ENCODE peak calls at places on chromosomes 13 and 19, in four cellular contexts. One of them, this sample, is unnamed. For H3K4me1, the result is how much of the 10 kb centered on the place peaks cover.

GRCh38 chr19:11699931-11700794 is 38.6 kb downstream of the ZNF823 start:
- DNase-seq in SJSA1: no peak
- DNase-seq in GM23248: peak
- DNase-seq in adrenal gland: peak
- DNase-seq in this sample: no peak

GRCh38 chr19:35260694-35261304 is 8.0 kb upstream of the USF2 start:
- DNase-seq in SJSA1: peak
- DNase-seq in GM23248: no peak
- DNase-seq in adrenal gland: no peak
- DNase-seq in this sample: peak

GRCh38 chr19:27741236-27741635 is 1471.7 kb downstream of the UQCRFS1 start:
- DNase-seq in SJSA1: peak
- DNase-seq in GM23248: no peak
- DNase-seq in adrenal gland: no peak
- DNase-seq in this sample: no peak

GRCh38 chr13:91313103-91313502 is 34.4 kb upstream of the MIR17HG start:
- DNase-seq in SJSA1: no peak
- DNase-seq in GM23248: peak
- DNase-seq in adrenal gland: peak
- DNase-seq in this sample: peak

GRCh38 chr19:7636691-7637373 is at the start of gene STXBP2:
- DNase-seq in SJSA1: no peak
- DNase-seq in GM23248: peak
- DNase-seq in adrenal gland: peak
- DNase-seq in this sample: peak

GRCh38 chr13:80336335-80336734 is 4.6 kb downstream of the SPRY2 start:
- DNase-seq in SJSA1: no peak
- DNase-seq in GM23248: peak
- DNase-seq in adrenal gland: no peak
- DNase-seq in this sample: no peak

GRCh38 chr13:32446778-32447465 is 19.0 kb upstream of the N4BP2L1 start:
- DNase-seq in SJSA1: no peak
- DNase-seq in GM23248: no peak
- DNase-seq in adrenal gland: no peak
- DNase-seq in this sample: no peak

GRCh38 chr13:111508902-111509509 is 188.6 kb downstream of the TEX29 start:
- DNase-seq in SJSA1: peak
- DNase-seq in GM23248: no peak
- DNase-seq in adrenal gland: no peak
- DNase-seq in this sample: peak

GRCh38 chr19:17385878-17386611 is 8.0 kb downstream of the CCDC194 start:
- DNase-seq in SJSA1: peak
- DNase-seq in GM23248: peak
- DNase-seq in adrenal gland: peak
- DNase-seq in this sample: peak

GRCh38 chr19:35136231-35136630 is 1.4 kb upstream of the LGI4 start:
- DNase-seq in SJSA1: no peak
- DNase-seq in GM23248: no peak
- DNase-seq in adrenal gland: no peak
- DNase-seq in this sample: no peak

GRCh38 chr13:33740134-33740538 is 77.8 kb upstream of the RFC3 start:
- DNase-seq in SJSA1: peak
- DNase-seq in GM23248: peak
- DNase-seq in adrenal gland: no peak
- DNase-seq in this sample: no peak

GRCh38 chr19:11164879-11165406 is 9.4 kb upstream of the SPC24 start:
- DNase-seq in SJSA1: no peak
- DNase-seq in GM23248: peak
- DNase-seq in adrenal gland: no peak
- DNase-seq in this sample: peak

GRCh38 chr13:33999830-34000605 is 182.1 kb downstream of the RFC3 start:
- DNase-seq in SJSA1: no peak
- DNase-seq in GM23248: peak
- DNase-seq in adrenal gland: no peak
- DNase-seq in this sample: no peak

GRCh38 chr19:30719189-30719990 is 347.2 kb downstream of the ZNF536 start:
- DNase-seq in SJSA1: peak
- DNase-seq in GM23248: peak
- DNase-seq in adrenal gland: peak
- DNase-seq in this sample: peak

GRCh38 chr13:106302843-106303242 is 232.6 kb downstream of the EFNB2 start:
- DNase-seq in SJSA1: no peak
- DNase-seq in GM23248: no peak
- DNase-seq in adrenal gland: no peak
- DNase-seq in this sample: no peak

GRCh38 chr19:57167385-57167784 is at the start of gene DUXA:
- DNase-seq in SJSA1: no peak
- DNase-seq in GM23248: no peak
- DNase-seq in adrenal gland: no peak
- DNase-seq in this sample: no peak

GRCh38 chr13:21613791-21614190 is 9.8 kb upstream of the MICU2 start:
- DNase-seq in SJSA1: no peak
- DNase-seq in GM23248: no peak
- DNase-seq in adrenal gland: no peak
- DNase-seq in this sample: no peak

GRCh38 chr19:49264258-49264657 is 60.7 kb downstream of the SLC6A16 start:
- DNase-seq in SJSA1: no peak
- DNase-seq in GM23248: no peak
- DNase-seq in adrenal gland: no peak
- DNase-seq in this sample: no peak

GRCh38 chr13:87907202-87907601 is 236.0 kb downstream of the SLITRK5 start:
- DNase-seq in SJSA1: no peak
- DNase-seq in GM23248: no peak
- DNase-seq in adrenal gland: no peak
- DNase-seq in this sample: no peak

GRCh38 chr13:97221046-97221445 is 1.1 kb upstream of the MBNL2 start:
- DNase-seq in SJSA1: no peak
- DNase-seq in GM23248: no peak
- DNase-seq in adrenal gland: no peak
- DNase-seq in this sample: no peak

GRCh38 chr19:45955905-45956608 is 17.6 kb downstream of the NOVA2 start:
- DNase-seq in SJSA1: peak
- DNase-seq in GM23248: no peak
- DNase-seq in adrenal gland: peak
- DNase-seq in this sample: no peak

GRCh38 chr19:50460161-50460765 is 16.0 kb upstream of the EMC10 start:
- DNase-seq in SJSA1: no peak
- DNase-seq in GM23248: peak
- DNase-seq in adrenal gland: no peak
- DNase-seq in this sample: no peak

DNA sequence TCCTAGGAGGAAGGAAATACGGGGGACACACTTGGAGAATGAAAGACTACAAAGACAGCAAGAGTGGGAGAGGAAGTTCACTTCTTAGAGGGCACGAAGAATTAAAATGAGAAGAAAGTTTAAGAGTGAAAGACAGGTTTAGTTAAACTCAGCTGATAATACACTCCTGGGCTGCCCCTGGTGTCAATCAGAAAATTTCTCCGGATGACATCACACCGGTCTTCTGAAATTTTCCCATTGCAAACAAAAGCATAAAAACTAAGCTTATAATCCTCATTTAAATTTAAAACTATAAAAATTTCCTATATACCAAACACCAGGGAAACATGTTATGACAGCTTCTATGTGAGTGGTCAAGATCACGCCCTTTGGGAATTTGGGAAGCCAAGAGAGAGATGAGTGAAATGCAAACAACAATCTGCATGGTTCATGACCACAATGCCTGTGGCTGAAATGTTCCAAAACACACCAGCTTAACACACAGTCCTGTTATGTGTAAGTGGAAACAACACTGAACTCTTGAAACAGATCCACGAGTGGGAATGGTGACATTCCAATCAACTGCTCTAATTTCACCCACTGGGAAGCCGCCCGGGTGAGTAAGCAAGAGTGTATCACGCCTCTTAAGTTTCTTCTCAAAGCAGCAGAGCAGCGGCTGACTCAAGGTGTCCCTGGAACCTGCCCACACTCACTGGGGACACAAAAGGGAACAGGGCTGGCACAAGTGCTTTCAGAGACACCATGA is 49.0 kb downstream of the BRD4 start:
- DNase-seq in SJSA1: no peak
- DNase-seq in GM23248: peak
- DNase-seq in adrenal gland: peak
- DNase-seq in this sample: no peak
- H3K4me1 ChIP-seq in SJSA1: under half
- H3K4me1 ChIP-seq in GM23248: half or more
- H3K4me1 ChIP-seq in adrenal gland: half or more
- H3K4me1 ChIP-seq in this sample: half or more

GRCh38 chr19:1182068-1182467 is 8.0 kb upstream of the SBNO2 start:
- DNase-seq in SJSA1: no peak
- DNase-seq in GM23248: no peak
- DNase-seq in adrenal gland: no peak
- DNase-seq in this sample: no peak
- H3K4me1 ChIP-seq in SJSA1: under half
- H3K4me1 ChIP-seq in GM23248: under half
- H3K4me1 ChIP-seq in adrenal gland: under half
- H3K4me1 ChIP-seq in this sample: under half

DNA sequence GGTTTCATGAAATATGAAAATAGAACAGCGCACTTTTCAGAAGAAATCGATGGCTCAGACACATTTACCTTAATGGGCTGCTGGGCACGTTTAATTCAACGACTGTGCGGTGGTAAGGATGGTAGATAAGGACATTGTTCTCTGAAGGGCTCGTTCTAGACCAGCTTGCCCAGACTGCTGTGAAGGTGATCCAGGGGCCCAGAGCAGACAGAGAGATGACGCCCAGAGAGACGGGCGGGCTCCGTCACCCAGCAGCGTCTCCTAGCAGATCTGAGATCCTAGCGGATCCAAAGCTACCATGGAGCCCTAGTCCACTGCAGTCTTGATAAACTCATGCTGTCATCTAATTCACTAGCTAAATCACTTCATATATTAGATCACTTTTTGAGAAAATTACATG is 21.4 kb downstream of the COL4A2 start:
- DNase-seq in SJSA1: no peak
- DNase-seq in GM23248: peak
- DNase-seq in adrenal gland: no peak
- DNase-seq in this sample: no peak
- H3K4me1 ChIP-seq in SJSA1: half or more
- H3K4me1 ChIP-seq in GM23248: half or more
- H3K4me1 ChIP-seq in adrenal gland: under half
- H3K4me1 ChIP-seq in this sample: under half

DNA sequence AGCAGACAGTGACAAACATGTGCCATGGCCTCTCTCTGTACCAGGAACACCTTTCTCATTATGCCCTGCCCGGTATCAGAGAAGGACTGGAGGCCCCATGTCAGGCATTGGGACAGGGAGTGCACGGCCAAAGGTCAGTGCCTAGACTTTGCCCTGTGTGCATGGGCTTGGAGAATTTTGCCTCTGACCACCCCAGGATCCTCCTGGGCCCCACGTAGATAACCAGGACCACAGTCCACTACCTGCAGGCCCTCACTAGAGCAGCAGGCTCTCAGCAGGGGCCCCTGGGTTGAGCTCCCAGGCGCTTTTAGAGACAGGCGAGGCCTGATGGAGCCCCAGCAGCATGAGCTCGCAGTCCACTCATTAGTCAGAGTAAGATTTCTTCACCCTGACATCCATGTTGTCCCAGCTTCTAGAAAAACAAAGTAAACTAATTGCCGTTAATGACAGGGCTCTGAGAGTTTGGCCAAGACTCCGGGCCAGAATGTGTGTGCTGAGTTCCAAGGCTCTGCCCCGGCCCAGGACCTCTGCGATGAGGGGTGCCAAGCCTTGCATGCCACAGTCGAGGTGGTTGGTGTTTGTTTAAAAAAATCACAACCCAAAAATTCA is 42.7 kb downstream of the CAPN12 start:
- DNase-seq in SJSA1: no peak
- DNase-seq in GM23248: peak
- DNase-seq in adrenal gland: peak
- DNase-seq in this sample: no peak
- H3K4me1 ChIP-seq in SJSA1: under half
- H3K4me1 ChIP-seq in GM23248: under half
- H3K4me1 ChIP-seq in adrenal gland: under half
- H3K4me1 ChIP-seq in this sample: under half

GRCh38 chr19:6233827-6234511 is 45.8 kb downstream of the MLLT1 start:
- DNase-seq in SJSA1: no peak
- DNase-seq in GM23248: no peak
- DNase-seq in adrenal gland: no peak
- DNase-seq in this sample: no peak

GRCh38 chr19:6234527-6234926 is 45.2 kb downstream of the MLLT1 start:
- DNase-seq in SJSA1: no peak
- DNase-seq in GM23248: peak
- DNase-seq in adrenal gland: no peak
- DNase-seq in this sample: no peak

GRCh38 chr19:6230991-6231448 is 48.8 kb downstream of the MLLT1 start:
- DNase-seq in SJSA1: no peak
- DNase-seq in GM23248: no peak
- DNase-seq in adrenal gland: no peak
- DNase-seq in this sample: no peak

GRCh38 chr19:6233051-6233826 is 46.5 kb downstream of the MLLT1 start:
- DNase-seq in SJSA1: no peak
- DNase-seq in GM23248: peak
- DNase-seq in adrenal gland: peak
- DNase-seq in this sample: no peak

GRCh38 chr19:6232567-6232966 is 47.2 kb downstream of the MLLT1 start:
- DNase-seq in SJSA1: no peak
- DNase-seq in GM23248: peak
- DNase-seq in adrenal gland: no peak
- DNase-seq in this sample: no peak
- H3K4me1 ChIP-seq in SJSA1: half or more
- H3K4me1 ChIP-seq in GM23248: under half
- H3K4me1 ChIP-seq in adrenal gland: under half
- H3K4me1 ChIP-seq in this sample: under half

GRCh38 chr13:39862891-39863290 is 207.4 kb downstream of the COG6 start:
- DNase-seq in SJSA1: no peak
- DNase-seq in GM23248: no peak
- DNase-seq in adrenal gland: no peak
- DNase-seq in this sample: no peak

GRCh38 chr13:39870197-39870746 is 214.8 kb downstream of the COG6 start:
- DNase-seq in SJSA1: no peak
- DNase-seq in GM23248: peak
- DNase-seq in adrenal gland: no peak
- DNase-seq in this sample: no peak

GRCh38 chr13:39867807-39868206 is 212.3 kb downstream of the COG6 start:
- DNase-seq in SJSA1: no peak
- DNase-seq in GM23248: no peak
- DNase-seq in adrenal gland: no peak
- DNase-seq in this sample: no peak

GRCh38 chr13:39864221-39864620 is 208.8 kb downstream of the COG6 start:
- DNase-seq in SJSA1: no peak
- DNase-seq in GM23248: no peak
- DNase-seq in adrenal gland: no peak
- DNase-seq in this sample: no peak

DNA sequence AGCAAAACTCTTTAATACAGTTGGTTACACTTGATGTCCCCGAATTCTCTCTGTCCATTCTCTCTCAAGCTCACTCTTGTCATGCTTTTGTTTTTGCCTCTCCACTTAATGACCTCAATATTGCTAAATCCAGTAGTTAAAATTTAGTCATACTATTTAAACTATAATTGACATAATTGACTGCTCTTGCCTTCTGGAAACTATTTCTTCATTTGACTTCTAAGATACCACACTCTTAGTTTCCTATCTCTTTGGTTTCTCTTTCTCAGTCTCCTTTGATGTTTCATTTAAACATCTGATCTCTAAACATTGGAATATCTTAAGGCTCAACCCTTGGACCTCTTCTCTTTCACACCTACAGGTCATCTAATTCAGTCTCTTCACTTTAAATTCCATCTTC is 211.3 kb downstream of the COG6 start:
- DNase-seq in SJSA1: no peak
- DNase-seq in GM23248: no peak
- DNase-seq in adrenal gland: no peak
- DNase-seq in this sample: no peak
- H3K4me1 ChIP-seq in SJSA1: under half
- H3K4me1 ChIP-seq in GM23248: under half
- H3K4me1 ChIP-seq in adrenal gland: under half
- H3K4me1 ChIP-seq in this sample: under half

This sample was measured in testis.